ENCODE peak calls at places on chromosomes 2 and 18, in four cellular contexts. R, Q, H and C are unnamed samples. For H3K27me3, the result is how much of the 10 kb centered on the place peaks cover.

GRCh38 chr2:195820373-195820772 is 163.3 kb downstream of the SLC39A10 start:
- DNase-seq in R (no peak), Q (no peak), H (no peak), C (no peak)

GRCh38 chr2:42350434-42351063 is 10.5 kb downstream of the COX7A2L start:
- DNase-seq in R (no peak), Q (no peak), H (no peak), C (no peak)

GRCh38 chr2:215680605-215681598 is 245.0 kb upstream of the FN1 start:
- DNase-seq in R (no peak), Q (no peak), H (peak), C (peak)

GRCh38 chr2:88554189-88554588 is 73.1 kb downstream of the EIF2AK3 start:
- DNase-seq in R (no peak), Q (no peak), H (no peak), C (no peak)

GRCh38 chr2:217979151-217979811 is 23.5 kb downstream of the TNS1 start:
- DNase-seq in R (peak), Q (peak), H (no peak), C (no peak)

GRCh38 chr2:237702439-237703397 is 75.3 kb downstream of the LRRFIP1 start:
- DNase-seq in R (peak), Q (no peak), H (no peak), C (no peak)

GRCh38 chr2:42859801-42860200 is 67.4 kb upstream of the HAAO start:
- DNase-seq in R (no peak), Q (no peak), H (no peak), C (no peak)

GRCh38 chr2:9666306-9666705 is 35.5 kb upstream of the YWHAQ start:
- DNase-seq in R (no peak), Q (no peak), H (no peak), C (no peak)

GRCh38 chr2:14256890-14257289 is 375.6 kb upstream of the LRATD1 start:
- DNase-seq in R (no peak), Q (no peak), H (no peak), C (no peak)

GRCh38 chr2:65478498-65479135 is 46.2 kb upstream of the SPRED2 start:
- DNase-seq in R (no peak), Q (no peak), H (no peak), C (no peak)

GRCh38 chr2:2007551-2008501 is 263.5 kb upstream of the PXDN start:
- DNase-seq in R (no peak), Q (no peak), H (no peak), C (no peak)

GRCh38 chr2:111054791-111055627 is 65.7 kb upstream of the BCL2L11 start:
- DNase-seq in R (no peak), Q (no peak), H (no peak), C (no peak)

GRCh38 chr2:39929531-39929930 is 150.5 kb upstream of the THUMPD2 start:
- DNase-seq in R (no peak), Q (no peak), H (no peak), C (no peak)

GRCh38 chr2:169714699-169715098 is 18.9 kb upstream of the KLHL23 start:
- DNase-seq in R (no peak), Q (no peak), H (no peak), C (no peak)

GRCh38 chr2:169717691-169718063 is 16.0 kb upstream of the KLHL23 start:
- DNase-seq in R (no peak), Q (no peak), H (no peak), C (no peak)

GRCh38 chr2:169715379-169716228 is 18.0 kb upstream of the KLHL23 start:
- DNase-seq in R (no peak), Q (no peak), H (no peak), C (no peak)

GRCh38 chr2:169716938-169717690 is 16.5 kb upstream of the KLHL23 start:
- DNase-seq in R (no peak), Q (no peak), H (no peak), C (no peak)

GRCh38 chr2:169716229-169716886 is 17.3 kb upstream of the KLHL23 start:
- DNase-seq in R (no peak), Q (no peak), H (no peak), C (no peak)
- H3K27ac ChIP-seq in R (peak), Q (no peak), H (no peak), C (no peak)

DNA sequence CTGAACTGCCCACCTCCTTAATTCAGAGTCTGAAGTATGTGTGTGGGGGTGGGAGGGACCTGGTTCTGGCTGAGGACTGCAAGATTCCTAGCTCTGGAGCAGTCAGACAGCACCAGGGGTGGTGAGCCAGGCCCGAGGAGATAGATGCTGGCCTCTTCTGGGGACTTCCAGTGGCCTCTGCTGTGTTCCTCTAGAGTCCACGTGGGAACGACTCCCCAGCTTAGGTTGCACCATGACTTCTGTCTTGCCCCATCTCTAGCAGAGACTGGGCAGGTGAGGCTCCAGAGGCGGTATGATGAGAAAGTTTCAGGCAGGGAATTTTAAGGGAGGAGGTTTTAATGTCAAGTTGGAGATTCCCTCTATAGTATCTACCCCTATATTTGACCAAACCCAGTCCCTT is 22.0 kb upstream of the RESP18 start:
- DNase-seq in R (no peak), Q (no peak), H (no peak), C (no peak)
- H3K27me3 ChIP-seq in R (under half), Q (under half), H (under half), C (under half)

DNA sequence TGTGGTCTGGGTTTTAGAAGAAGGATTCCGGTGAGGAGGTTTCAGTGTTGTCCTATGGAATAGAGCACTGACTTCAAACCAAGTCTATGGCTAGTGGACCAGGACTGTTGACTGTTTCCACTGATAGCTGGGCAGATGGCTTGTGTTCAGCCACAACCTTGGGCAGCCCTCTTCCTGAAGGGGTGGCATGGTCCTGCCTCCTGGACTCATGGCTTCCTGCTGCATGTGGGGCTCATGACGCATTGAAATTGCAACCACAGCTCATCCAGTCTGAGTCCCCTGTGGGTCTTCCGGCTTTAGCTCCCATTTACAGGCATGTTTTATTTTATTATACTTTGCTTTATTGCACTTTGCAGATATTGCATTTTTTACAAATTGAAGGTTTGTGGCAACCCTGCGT is 105.0 kb downstream of the B3GNT2 start:
- DNase-seq in R (no peak), Q (no peak), H (no peak), C (no peak)
- H3K4me3 ChIP-seq in R (no peak), Q (no peak), H (no peak), C (no peak)

GRCh38 chr18:48486762-48487161 is 52.1 kb upstream of the CTIF start:
- DNase-seq in R (no peak), Q (no peak), H (no peak), C (no peak)
- H3K27ac ChIP-seq in R (peak), Q (no peak), H (no peak), C (no peak)

DNA sequence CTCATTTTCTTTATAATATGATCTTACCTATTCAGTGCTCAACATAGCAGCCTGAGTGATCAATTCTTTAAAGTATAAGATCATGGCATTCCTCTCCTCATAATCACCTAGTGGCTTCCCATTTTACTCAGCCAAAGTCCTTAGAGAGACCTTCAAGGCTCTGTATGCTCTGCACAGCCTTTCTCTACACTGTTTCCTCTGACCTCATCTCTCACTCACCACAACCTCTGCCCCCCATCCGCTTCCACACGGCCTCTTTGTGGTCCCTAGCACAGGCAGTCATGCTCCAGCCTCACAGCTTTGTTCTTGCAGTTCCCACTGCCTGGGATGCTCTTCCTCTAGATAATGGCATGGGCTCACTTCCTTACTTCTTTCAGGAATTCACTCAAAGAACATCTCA is 109.2 kb downstream of the HIBCH start:
- DNase-seq in R (no peak), Q (no peak), H (no peak), C (no peak)
- H3K27me3 ChIP-seq in R (under half), Q (under half), H (under half), C (under half)

DNA sequence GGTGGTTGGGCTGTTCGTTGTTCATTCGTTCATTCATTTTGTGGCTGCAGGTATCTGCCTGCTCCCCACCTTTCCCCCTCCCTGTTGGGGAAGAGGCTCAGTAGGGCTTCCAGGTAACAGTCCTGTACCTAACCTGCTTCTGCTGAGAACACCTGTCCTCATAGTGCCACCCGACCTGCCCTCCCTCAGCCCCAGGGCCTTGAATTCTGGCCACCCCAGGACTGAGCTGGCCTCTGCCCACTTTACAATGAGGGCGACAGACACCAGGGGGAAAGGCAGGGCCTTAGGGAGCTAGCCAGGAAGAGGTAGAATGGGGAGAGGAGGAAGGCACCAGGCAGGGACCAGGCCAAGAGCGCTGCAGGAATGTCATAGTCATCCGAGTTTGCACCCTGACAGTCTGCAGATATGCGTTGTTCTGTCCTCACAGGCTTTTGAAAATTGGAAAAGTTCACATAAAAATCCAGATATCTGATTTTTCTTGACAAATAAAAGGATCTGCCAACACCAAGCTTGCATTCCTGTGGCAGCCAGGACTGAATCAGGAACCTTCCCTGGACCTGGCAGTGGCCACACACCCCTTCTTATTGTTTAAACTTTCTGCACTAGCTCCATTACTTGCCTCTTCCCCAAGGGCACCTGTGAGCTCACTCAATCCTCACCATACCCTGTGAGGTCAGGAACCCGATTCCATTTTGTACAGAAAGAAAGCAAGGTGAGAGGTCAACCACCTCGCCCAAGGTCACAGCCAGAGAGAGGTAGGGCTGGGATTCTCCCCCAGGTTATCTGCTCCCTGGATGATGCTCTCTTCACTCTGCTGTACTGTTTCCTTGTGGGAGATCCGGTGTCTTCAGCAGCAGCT is 35.3 kb upstream of the MRPL33 start:
- DNase-seq in R (no peak), Q (no peak), H (no peak), C (no peak)
- H3K4me3 ChIP-seq in R (no peak), Q (no peak), H (peak), C (peak)